ENCODE peak calls at places on chromosomes 6 and 20, in seven cellular contexts. H is HFF-Myc, D is left ventricle myocardium inferior, K is suprapubic skin, W is Peyer's patch, Q is epithelial cell of esophagus, T is RWPE1. V is an unnamed sample.

GRCh38 chr6:142225115-142225514 is 76.7 kb upstream of the ADGRG6 start:
- DNase-seq in Q (no peak), H (no peak), K (no peak), W (no peak), D (no peak), T (no peak), V (no peak)

GRCh38 chr6:431986-432385 is 40.4 kb downstream of the IRF4 start:
- DNase-seq in W (no peak), D (no peak), Q (no peak), T (no peak), H (no peak), K (no peak), V (no peak)

GRCh38 chr6:134182528-134182927 is 130.1 kb upstream of the SLC2A12 start:
- DNase-seq in W (no peak), D (no peak), T (no peak), K (no peak), Q (no peak), H (no peak), V (no peak)

GRCh38 chr6:105431226-105431625 is 28.3 kb upstream of the PREP start:
- DNase-seq in W (no peak), T (peak), K (no peak), Q (peak), H (no peak), D (no peak), V (no peak)

GRCh38 chr6:165178056-165178455 is 131.3 kb downstream of the C6orf118 start:
- DNase-seq in D (no peak), K (no peak), Q (peak), T (peak), W (no peak), H (no peak), V (no peak)

GRCh38 chr6:33126101-33126714 is 50.4 kb downstream of the HLA-DPB1 start:
- DNase-seq in T (no peak), W (peak), D (peak), Q (peak), H (peak), K (no peak), V (no peak)

GRCh38 chr6:9250852-9251251 is 815.5 kb upstream of the SLC35B3 start:
- DNase-seq in T (peak), D (no peak), W (no peak), H (peak), K (no peak), Q (peak), V (no peak)

GRCh38 chr6:43715056-43715788 is 27.6 kb upstream of the MRPS18A start:
- DNase-seq in K (no peak), Q (no peak), T (no peak), W (no peak), H (no peak), D (no peak), V (no peak)

GRCh38 chr6:31822038-31822821 is 5.3 kb upstream of the HSPA1B start:
- DNase-seq in W (peak), K (peak), H (no peak), T (peak), Q (peak), D (peak), V (peak)

GRCh38 chr20:61739086-61739831 is 326.4 kb downstream of the TAF4 start:
- DNase-seq in Q (no peak), K (no peak), W (no peak), H (no peak), D (no peak), T (no peak), V (no peak)

GRCh38 chr6:129651291-129651691 is 58.7 kb downstream of the ARHGAP18 start:
- DNase-seq in W (no peak), K (no peak), T (no peak), Q (no peak), D (no peak), H (no peak), V (no peak)

GRCh38 chr6:34246563-34247391 is 2.0 kb downstream of the SMIM29 start:
- DNase-seq in W (no peak), T (no peak), K (no peak), H (no peak), Q (peak), D (no peak), V (no peak)

GRCh38 chr20:34491932-34492509 is 24.2 kb upstream of the DYNLRB1 start:
- DNase-seq in T (no peak), W (no peak), K (no peak), D (no peak), Q (no peak), H (no peak), V (no peak)
- TF ChIP-seq CTCF in T (no peak), W (no peak), K (no peak), D (no peak), Q (no peak), H (no peak), V (no peak)

GRCh38 chr6:149890629-149891045 is 7.3 kb downstream of the RAET1E start:
- DNase-seq in T (peak), H (no peak), K (no peak), W (no peak), D (no peak), Q (peak), V (no peak)

GRCh38 chr6:149888113-149888512 is 9.8 kb downstream of the RAET1E start:
- DNase-seq in Q (peak), T (no peak), W (no peak), K (no peak), H (no peak), D (no peak), V (no peak)

GRCh38 chr6:149889321-149889720 is 8.6 kb downstream of the RAET1E start:
- DNase-seq in W (no peak), D (no peak), T (no peak), H (no peak), K (no peak), Q (peak), V (no peak)

GRCh38 chr6:149888659-149889058 is 9.3 kb downstream of the RAET1E start:
- DNase-seq in Q (peak), D (no peak), W (no peak), T (no peak), H (no peak), K (no peak), V (no peak)

DNA sequence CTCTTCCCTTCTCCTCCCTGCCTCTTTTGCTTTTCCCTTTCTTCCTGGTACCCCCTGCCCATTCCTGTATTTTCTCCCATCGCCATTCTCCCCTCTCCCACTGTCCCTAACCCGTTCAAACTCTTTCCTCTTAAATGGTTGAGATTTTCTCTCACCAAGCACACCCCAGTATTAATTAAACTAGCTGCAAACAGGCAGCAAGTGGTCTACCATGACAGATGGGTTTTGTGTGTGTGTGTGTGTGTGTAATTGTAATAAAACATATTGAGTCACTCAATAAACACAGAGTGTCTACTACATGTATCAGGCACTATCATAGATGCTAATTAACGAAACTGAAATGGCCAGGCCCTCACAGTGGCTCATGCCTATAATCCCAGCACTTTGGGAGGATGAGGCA is 6.7 kb downstream of the RAET1E start:
- DNase-seq in K (peak), W (no peak), H (no peak), Q (peak), D (no peak), T (no peak), V (no peak)
- TF ChIP-seq CTCF in K (no peak), W (no peak), H (no peak), Q (no peak), D (no peak), T (no peak), V (no peak)

DNA sequence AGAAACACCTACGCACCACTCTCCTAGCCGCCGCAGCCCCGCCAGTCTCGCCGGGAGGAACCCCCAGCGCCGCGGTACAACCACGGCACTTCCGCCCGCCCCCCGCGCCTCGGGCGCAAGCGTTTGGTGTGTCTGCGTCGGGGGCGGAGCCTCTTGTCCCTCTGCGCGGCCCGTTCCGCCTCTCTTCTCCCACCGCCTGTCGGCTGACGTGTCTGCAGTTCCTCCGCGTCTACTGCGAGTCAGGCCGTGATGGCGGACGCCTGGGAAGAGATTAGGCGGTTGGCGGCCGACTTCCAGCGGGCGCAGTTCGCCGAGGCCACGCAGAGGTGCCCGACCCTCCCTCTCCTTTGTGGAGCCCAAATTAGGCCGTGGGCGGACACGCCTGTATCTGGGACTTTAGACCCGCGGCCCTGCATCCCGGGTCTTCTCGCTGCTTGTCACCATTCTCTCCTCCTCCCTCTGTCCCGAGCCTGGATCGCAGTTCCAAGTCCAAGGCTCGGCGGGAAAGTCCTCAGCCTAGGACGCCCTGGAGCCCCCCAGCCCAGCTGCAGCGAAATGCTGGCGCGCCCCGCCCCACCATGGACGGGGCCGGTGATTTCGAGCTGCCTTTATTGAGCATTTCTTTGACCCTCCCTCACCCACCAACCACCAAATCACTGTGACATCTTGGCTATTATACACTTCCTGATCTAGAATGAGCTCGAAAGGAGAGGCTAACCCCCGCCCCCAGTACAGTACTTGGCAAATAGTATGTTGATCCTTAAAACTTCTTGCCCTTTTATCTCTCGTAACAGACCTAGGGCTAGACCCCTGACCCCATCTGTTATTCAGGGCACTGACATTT is at the start of gene UFL1:
- DNase-seq in W (peak), D (peak), H (peak), Q (peak), K (peak), T (peak), V (peak)
- TF ChIP-seq CTCF in W (peak), D (no peak), H (no peak), Q (peak), K (peak), T (no peak), V (no peak)

DNA sequence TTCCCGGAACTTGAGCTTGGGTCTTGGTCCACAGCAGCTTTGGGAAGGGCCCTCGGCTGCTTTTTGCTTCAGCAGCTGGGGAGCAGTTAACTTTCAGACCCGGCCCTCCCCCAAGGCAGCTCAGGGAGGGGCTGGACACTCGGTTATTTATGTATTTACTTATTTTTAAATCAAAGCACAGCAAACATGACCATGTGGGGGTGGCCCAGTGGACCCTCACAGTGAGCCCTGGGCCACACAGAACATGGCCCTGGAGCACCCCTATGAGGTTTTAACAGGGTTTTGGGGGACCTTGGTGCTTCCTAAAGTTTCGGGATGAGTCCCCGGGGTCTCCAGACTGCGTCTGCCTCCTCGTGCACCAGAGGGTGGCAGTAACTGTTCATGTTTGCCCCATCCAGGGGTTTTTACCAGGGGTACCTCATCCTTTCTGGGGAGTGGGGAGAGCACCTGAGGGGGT is 26.6 kb upstream of the NPBWR2 start:
- DNase-seq in Q (no peak), K (peak), T (no peak), W (no peak), D (no peak), H (no peak), V (no peak)
- TF ChIP-seq CTCF in Q (peak), K (no peak), T (no peak), W (no peak), D (peak), H (no peak), V (no peak)